ENCODE peak calls at places on chromosomes 11 and 22, in nine cellular contexts. One of them, this sample, is unnamed.
A peak's percentile ranks its signal among the peaks of the same experiment; 100 is the strongest.

GRCh38 chr22:20408891-20409290 is 14.9 kb downstream of the ZNF74 start:
- DNase-seq in cardiac fibroblast: no peak
- DNase-seq in AG04449: no peak
- DNase-seq in foreskin fibroblast: no peak
- DNase-seq in AG04450: no peak
- DNase-seq in transverse colon: no peak
- DNase-seq in thoracic aorta: no peak
- DNase-seq in Peyer's patch: peak; percentile 6
- DNase-seq in fibroblast of pulmonary artery: no peak
- DNase-seq in this sample: no peak

GRCh38 chr11:102171101-102171500 is 60.9 kb downstream of the YAP1 start:
- DNase-seq in transverse colon: no peak
- DNase-seq in Peyer's patch: no peak
- DNase-seq in fibroblast of pulmonary artery: peak; percentile 89
- DNase-seq in AG04450: no peak
- DNase-seq in thoracic aorta: no peak
- DNase-seq in AG04449: peak; percentile 63
- DNase-seq in cardiac fibroblast: peak; percentile 87
- DNase-seq in foreskin fibroblast: peak; percentile 68
- DNase-seq in this sample: peak; percentile 65

GRCh38 chr11:94664336-94664735 is 97.2 kb downstream of the PIWIL4 start:
- DNase-seq in AG04450: no peak
- DNase-seq in transverse colon: no peak
- DNase-seq in foreskin fibroblast: peak; percentile 47
- DNase-seq in fibroblast of pulmonary artery: no peak
- DNase-seq in thoracic aorta: no peak
- DNase-seq in Peyer's patch: no peak
- DNase-seq in AG04449: no peak
- DNase-seq in cardiac fibroblast: no peak
- DNase-seq in this sample: no peak

GRCh38 chr22:30947821-30948454 is 20.6 kb downstream of the MORC2 start:
- DNase-seq in cardiac fibroblast: peak; percentile 73
- DNase-seq in AG04449: peak; percentile 16
- DNase-seq in transverse colon: no peak
- DNase-seq in fibroblast of pulmonary artery: peak; percentile 81
- DNase-seq in AG04450: peak; percentile 36
- DNase-seq in Peyer's patch: no peak
- DNase-seq in foreskin fibroblast: peak; percentile 73
- DNase-seq in thoracic aorta: no peak
- DNase-seq in this sample: peak; percentile 13

GRCh38 chr11:33835143-33835878 is 56.6 kb downstream of the LMO2 start:
- DNase-seq in Peyer's patch: no peak
- DNase-seq in transverse colon: no peak
- DNase-seq in cardiac fibroblast: peak; percentile 77
- DNase-seq in AG04449: peak; percentile 53
- DNase-seq in AG04450: peak; percentile 13
- DNase-seq in thoracic aorta: no peak
- DNase-seq in foreskin fibroblast: peak; percentile 81
- DNase-seq in fibroblast of pulmonary artery: peak; percentile 70
- DNase-seq in this sample: no peak

GRCh38 chr11:110711776-110712642 is at the start of gene ARHGAP20:
- DNase-seq in Peyer's patch: peak; percentile 64
- DNase-seq in fibroblast of pulmonary artery: peak; percentile 67
- DNase-seq in AG04449: no peak
- DNase-seq in foreskin fibroblast: peak; percentile 90
- DNase-seq in thoracic aorta: peak; percentile 15
- DNase-seq in cardiac fibroblast: peak; percentile 51
- DNase-seq in transverse colon: peak; percentile 77
- DNase-seq in AG04450: no peak
- DNase-seq in this sample: no peak

GRCh38 chr22:31935961-31936635 is 8.2 kb upstream of the YWHAH start:
- DNase-seq in Peyer's patch: no peak
- DNase-seq in AG04449: no peak
- DNase-seq in foreskin fibroblast: no peak
- DNase-seq in fibroblast of pulmonary artery: no peak
- DNase-seq in transverse colon: no peak
- DNase-seq in AG04450: no peak
- DNase-seq in thoracic aorta: no peak
- DNase-seq in cardiac fibroblast: no peak
- DNase-seq in this sample: no peak

GRCh38 chr11:120273432-120273831 is 33.5 kb downstream of the POU2F3 start:
- DNase-seq in Peyer's patch: no peak
- DNase-seq in thoracic aorta: no peak
- DNase-seq in fibroblast of pulmonary artery: peak; percentile 42
- DNase-seq in transverse colon: no peak
- DNase-seq in AG04449: no peak
- DNase-seq in foreskin fibroblast: peak; percentile 37
- DNase-seq in AG04450: no peak
- DNase-seq in cardiac fibroblast: peak; percentile 27
- DNase-seq in this sample: no peak

GRCh38 chr11:2746401-2747230 is 46.8 kb upstream of the KCNQ1OT1 start:
- DNase-seq in thoracic aorta: no peak
- DNase-seq in AG04449: no peak
- DNase-seq in transverse colon: no peak
- DNase-seq in cardiac fibroblast: no peak
- DNase-seq in fibroblast of pulmonary artery: no peak
- DNase-seq in AG04450: no peak
- DNase-seq in foreskin fibroblast: no peak
- DNase-seq in Peyer's patch: no peak
- DNase-seq in this sample: no peak

GRCh38 chr22:37501610-37502341 is 15.6 kb upstream of the MFNG start:
- DNase-seq in thoracic aorta: peak; percentile 21
- DNase-seq in cardiac fibroblast: peak; percentile 92
- DNase-seq in AG04450: peak; percentile 59
- DNase-seq in fibroblast of pulmonary artery: peak; percentile 94
- DNase-seq in foreskin fibroblast: peak; percentile 90
- DNase-seq in Peyer's patch: no peak
- DNase-seq in AG04449: peak; percentile 59
- DNase-seq in transverse colon: peak; percentile 92
- DNase-seq in this sample: peak; percentile 76

GRCh38 chr11:80163441-80163840 is 722.6 kb upstream of the TENM4 start:
- DNase-seq in cardiac fibroblast: no peak
- DNase-seq in thoracic aorta: no peak
- DNase-seq in transverse colon: no peak
- DNase-seq in Peyer's patch: no peak
- DNase-seq in AG04449: no peak
- DNase-seq in foreskin fibroblast: no peak
- DNase-seq in AG04450: no peak
- DNase-seq in fibroblast of pulmonary artery: no peak
- DNase-seq in this sample: no peak

GRCh38 chr11:103602846-103603245 is 433.6 kb upstream of the DDI1 start:
- DNase-seq in thoracic aorta: no peak
- DNase-seq in fibroblast of pulmonary artery: no peak
- DNase-seq in foreskin fibroblast: no peak
- DNase-seq in Peyer's patch: no peak
- DNase-seq in cardiac fibroblast: no peak
- DNase-seq in transverse colon: no peak
- DNase-seq in AG04449: no peak
- DNase-seq in AG04450: no peak
- DNase-seq in this sample: no peak

GRCh38 chr22:22386602-22387385 is 121.7 kb downstream of the ZNF280B start:
- DNase-seq in thoracic aorta: no peak
- DNase-seq in foreskin fibroblast: no peak
- DNase-seq in Peyer's patch: no peak
- DNase-seq in cardiac fibroblast: no peak
- DNase-seq in AG04450: no peak
- DNase-seq in fibroblast of pulmonary artery: no peak
- DNase-seq in transverse colon: no peak
- DNase-seq in AG04449: no peak
- DNase-seq in this sample: no peak

GRCh38 chr11:78812513-78813293 is 238.0 kb upstream of the NARS2 start:
- DNase-seq in Peyer's patch: no peak
- DNase-seq in transverse colon: peak; percentile 30
- DNase-seq in AG04450: no peak
- DNase-seq in AG04449: no peak
- DNase-seq in fibroblast of pulmonary artery: no peak
- DNase-seq in thoracic aorta: no peak
- DNase-seq in foreskin fibroblast: no peak
- DNase-seq in cardiac fibroblast: no peak
- DNase-seq in this sample: no peak

GRCh38 chr11:65417702-65418430 is 4.7 kb upstream of the NEAT1 start:
- DNase-seq in Peyer's patch: peak; percentile 80
- DNase-seq in transverse colon: peak; percentile 63
- DNase-seq in AG04450: no peak
- DNase-seq in foreskin fibroblast: peak; percentile 60
- DNase-seq in fibroblast of pulmonary artery: peak; percentile 39
- DNase-seq in AG04449: no peak
- DNase-seq in thoracic aorta: no peak
- DNase-seq in cardiac fibroblast: peak; percentile 25
- DNase-seq in this sample: no peak

GRCh38 chr11:17238377-17238776 is 30.6 kb upstream of the PIK3C2A start:
- DNase-seq in thoracic aorta: no peak
- DNase-seq in AG04449: no peak
- DNase-seq in transverse colon: no peak
- DNase-seq in fibroblast of pulmonary artery: no peak
- DNase-seq in foreskin fibroblast: no peak
- DNase-seq in AG04450: no peak
- DNase-seq in Peyer's patch: no peak
- DNase-seq in cardiac fibroblast: no peak
- DNase-seq in this sample: no peak

GRCh38 chr11:56783448-56784041 is 35.0 kb upstream of the OR9G4 start:
- DNase-seq in foreskin fibroblast: peak; percentile 55
- DNase-seq in AG04449: peak; percentile 2
- DNase-seq in thoracic aorta: no peak
- DNase-seq in Peyer's patch: no peak
- DNase-seq in fibroblast of pulmonary artery: peak; percentile 75
- DNase-seq in AG04450: peak; percentile 0
- DNase-seq in transverse colon: no peak
- DNase-seq in cardiac fibroblast: peak; percentile 80
- DNase-seq in this sample: peak; percentile 10

GRCh38 chr22:48826546-48826945 is 1001.1 kb downstream of the BRD1 start:
- DNase-seq in transverse colon: no peak
- DNase-seq in fibroblast of pulmonary artery: no peak
- DNase-seq in AG04449: no peak
- DNase-seq in cardiac fibroblast: no peak
- DNase-seq in thoracic aorta: no peak
- DNase-seq in Peyer's patch: no peak
- DNase-seq in foreskin fibroblast: no peak
- DNase-seq in AG04450: no peak
- DNase-seq in this sample: no peak

GRCh38 chr22:42720263-42721044 is at the start of gene A4GALT:
- DNase-seq in fibroblast of pulmonary artery: no peak
- DNase-seq in AG04450: no peak
- DNase-seq in foreskin fibroblast: peak; percentile 58
- DNase-seq in AG04449: no peak
- DNase-seq in cardiac fibroblast: no peak
- DNase-seq in Peyer's patch: no peak
- DNase-seq in thoracic aorta: no peak
- DNase-seq in transverse colon: no peak
- DNase-seq in this sample: no peak

GRCh38 chr22:29275167-29275566 is 7.1 kb downstream of the EWSR1 start:
- DNase-seq in cardiac fibroblast: no peak
- DNase-seq in thoracic aorta: no peak
- DNase-seq in foreskin fibroblast: no peak
- DNase-seq in fibroblast of pulmonary artery: no peak
- DNase-seq in AG04450: no peak
- DNase-seq in AG04449: no peak
- DNase-seq in transverse colon: no peak
- DNase-seq in Peyer's patch: no peak
- DNase-seq in this sample: no peak
- H3K4me3 ChIP-seq in cardiac fibroblast: no peak overlapping the region
- H3K4me3 ChIP-seq in thoracic aorta: no peak overlapping the region
- H3K4me3 ChIP-seq in foreskin fibroblast: no peak overlapping the region
- H3K4me3 ChIP-seq in fibroblast of pulmonary artery: no peak overlapping the region
- H3K4me3 ChIP-seq in AG04450: no peak overlapping the region
- H3K4me3 ChIP-seq in AG04449: no peak overlapping the region
- H3K4me3 ChIP-seq in transverse colon: no peak overlapping the region
- H3K4me3 ChIP-seq in Peyer's patch: no peak overlapping the region
- H3K4me3 ChIP-seq in this sample: no peak overlapping the region

GRCh38 chr11:9916480-9916879 is 252.6 kb downstream of the SWAP70 start:
- DNase-seq in foreskin fibroblast: no peak
- DNase-seq in Peyer's patch: no peak
- DNase-seq in transverse colon: no peak
- DNase-seq in cardiac fibroblast: no peak
- DNase-seq in thoracic aorta: no peak
- DNase-seq in fibroblast of pulmonary artery: no peak
- DNase-seq in AG04449: no peak
- DNase-seq in AG04450: no peak
- DNase-seq in this sample: no peak

DNA sequence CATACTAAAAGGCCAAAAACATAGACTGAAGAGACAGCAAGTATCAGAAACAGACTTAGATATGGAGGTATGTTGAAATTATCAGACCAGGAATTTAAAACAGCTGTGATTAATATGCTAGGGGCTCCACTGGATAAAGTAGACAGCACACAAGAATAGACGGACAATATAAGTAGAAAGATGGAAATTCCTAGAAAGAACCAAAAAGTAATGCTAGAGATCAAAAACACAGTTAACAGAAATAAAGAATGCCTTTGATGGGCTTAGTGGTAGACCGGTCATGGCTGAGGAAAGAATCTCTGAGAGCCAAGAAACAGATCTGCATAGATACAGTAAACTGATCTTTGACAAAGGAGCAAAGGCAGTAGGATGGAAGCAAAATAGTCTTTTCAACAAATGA is 250.2 kb downstream of the SWAP70 start:
- DNase-seq in thoracic aorta: no peak
- DNase-seq in AG04450: no peak
- DNase-seq in cardiac fibroblast: no peak
- DNase-seq in AG04449: no peak
- DNase-seq in foreskin fibroblast: peak; percentile 28
- DNase-seq in fibroblast of pulmonary artery: no peak
- DNase-seq in transverse colon: no peak
- DNase-seq in Peyer's patch: no peak
- DNase-seq in this sample: no peak
- TF ChIP-seq CTCF in thoracic aorta: no peak
- TF ChIP-seq CTCF in AG04450: no peak
- TF ChIP-seq CTCF in cardiac fibroblast: no peak
- TF ChIP-seq CTCF in AG04449: no peak
- TF ChIP-seq CTCF in foreskin fibroblast: no peak
- TF ChIP-seq CTCF in fibroblast of pulmonary artery: no peak
- TF ChIP-seq CTCF in transverse colon: no peak
- TF ChIP-seq CTCF in Peyer's patch: no peak
- TF ChIP-seq CTCF in this sample: no peak

GRCh38 chr11:112279901-112280267 is 19.2 kb upstream of the PLET1 start:
- DNase-seq in transverse colon: peak; percentile 70
- DNase-seq in AG04449: no peak
- DNase-seq in fibroblast of pulmonary artery: peak; percentile 61
- DNase-seq in foreskin fibroblast: peak; percentile 75
- DNase-seq in Peyer's patch: peak; percentile 76
- DNase-seq in AG04450: no peak
- DNase-seq in thoracic aorta: no peak
- DNase-seq in cardiac fibroblast: peak; percentile 62
- DNase-seq in this sample: no peak
- H3K4me3 ChIP-seq in transverse colon: no peak overlapping the region
- H3K4me3 ChIP-seq in AG04449: peak overlapping the region; percentile 57
- H3K4me3 ChIP-seq in fibroblast of pulmonary artery: peak overlapping the region; percentile 57
- H3K4me3 ChIP-seq in foreskin fibroblast: peak overlapping the region; percentile 54
- H3K4me3 ChIP-seq in Peyer's patch: peak overlapping the region; percentile 33
- H3K4me3 ChIP-seq in AG04450: peak overlapping the region; percentile 55
- H3K4me3 ChIP-seq in thoracic aorta: peak overlapping the region; percentile 84
- H3K4me3 ChIP-seq in cardiac fibroblast: peak overlapping the region; percentile 44
- H3K4me3 ChIP-seq in this sample: peak overlapping the region; percentile 49

DNA sequence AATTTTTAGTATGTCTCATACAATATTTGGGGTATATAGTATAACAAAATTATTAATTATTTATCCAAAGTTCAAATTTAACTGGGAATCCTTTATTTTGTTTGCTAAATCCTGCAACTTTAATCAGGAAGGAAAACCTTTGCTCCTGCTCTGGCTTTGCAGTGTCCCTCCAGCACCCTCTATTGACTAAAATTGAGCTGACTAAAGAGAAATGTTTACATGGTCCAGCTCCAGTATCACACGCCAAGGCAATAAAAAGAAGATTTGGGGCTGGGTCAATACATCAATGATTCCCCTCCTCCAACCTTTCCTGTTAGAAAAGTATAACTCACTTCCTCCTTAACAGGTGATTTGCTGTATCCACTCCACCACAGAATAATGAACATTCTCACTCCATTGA is 153.0 kb upstream of the LRRC4C start:
- DNase-seq in cardiac fibroblast: peak; percentile 27
- DNase-seq in fibroblast of pulmonary artery: peak; percentile 2
- DNase-seq in AG04450: no peak
- DNase-seq in thoracic aorta: no peak
- DNase-seq in foreskin fibroblast: no peak
- DNase-seq in transverse colon: no peak
- DNase-seq in AG04449: no peak
- DNase-seq in Peyer's patch: no peak
- DNase-seq in this sample: no peak
- TF ChIP-seq CTCF in cardiac fibroblast: peak; percentile 37
- TF ChIP-seq CTCF in fibroblast of pulmonary artery: peak; percentile 15
- TF ChIP-seq CTCF in AG04450: no peak
- TF ChIP-seq CTCF in thoracic aorta: no peak
- TF ChIP-seq CTCF in foreskin fibroblast: no peak
- TF ChIP-seq CTCF in transverse colon: no peak
- TF ChIP-seq CTCF in AG04449: no peak
- TF ChIP-seq CTCF in Peyer's patch: no peak
- TF ChIP-seq CTCF in this sample: no peak

This sample was measured in retinal pigment epithelial cell.